ENCODE peak calls at places on chromosome 12, in nine cellular contexts. One of them, this sample, is unnamed.

GRCh38 chr12:80684077-80684495 is 23.3 kb upstream of the MYF6 start:
- DNase-seq in ovary: no peak
- DNase-seq in hepatic stellate cell: no peak
- DNase-seq in stimulated activated CD4-positive, alpha-beta T cell treated with anti-CD3 and anti-CD28 coated beads, Interleukin-15, amount 100 ng/mL, for 24 hours: no peak
- DNase-seq in T-cell: no peak
- DNase-seq in NCI-H2081: peak
- DNase-seq in CD4-positive, alpha-beta memory T cell: no peak
- DNase-seq in NCI-H524: no peak
- DNase-seq in EH: no peak
- DNase-seq in this sample: no peak

GRCh38 chr12:105740970-105741725 is 397.6 kb downstream of the NUAK1 start:
- DNase-seq in ovary: peak
- DNase-seq in hepatic stellate cell: no peak
- DNase-seq in stimulated activated CD4-positive, alpha-beta T cell treated with anti-CD3 and anti-CD28 coated beads, Interleukin-15, amount 100 ng/mL, for 24 hours: no peak
- DNase-seq in T-cell: no peak
- DNase-seq in NCI-H2081: no peak
- DNase-seq in CD4-positive, alpha-beta memory T cell: no peak
- DNase-seq in NCI-H524: peak
- DNase-seq in EH: peak
- DNase-seq in this sample: no peak

GRCh38 chr12:130728158-130729058 is 12.3 kb upstream of the RIMBP2 start:
- DNase-seq in ovary: no peak
- DNase-seq in hepatic stellate cell: no peak
- DNase-seq in stimulated activated CD4-positive, alpha-beta T cell treated with anti-CD3 and anti-CD28 coated beads, Interleukin-15, amount 100 ng/mL, for 24 hours: no peak
- DNase-seq in T-cell: no peak
- DNase-seq in NCI-H2081: no peak
- DNase-seq in CD4-positive, alpha-beta memory T cell: no peak
- DNase-seq in NCI-H524: no peak
- DNase-seq in EH: no peak
- DNase-seq in this sample: no peak

GRCh38 chr12:4250691-4251090 is 22.9 kb upstream of the CCND2 start:
- DNase-seq in ovary: no peak
- DNase-seq in hepatic stellate cell: no peak
- DNase-seq in stimulated activated CD4-positive, alpha-beta T cell treated with anti-CD3 and anti-CD28 coated beads, Interleukin-15, amount 100 ng/mL, for 24 hours: peak
- DNase-seq in T-cell: no peak
- DNase-seq in NCI-H2081: no peak
- DNase-seq in CD4-positive, alpha-beta memory T cell: no peak
- DNase-seq in NCI-H524: no peak
- DNase-seq in EH: no peak
- DNase-seq in this sample: no peak

GRCh38 chr12:8648598-8649205 is 13.9 kb downstream of the MFAP5 start:
- DNase-seq in ovary: no peak
- DNase-seq in hepatic stellate cell: no peak
- DNase-seq in stimulated activated CD4-positive, alpha-beta T cell treated with anti-CD3 and anti-CD28 coated beads, Interleukin-15, amount 100 ng/mL, for 24 hours: peak
- DNase-seq in T-cell: no peak
- DNase-seq in NCI-H2081: no peak
- DNase-seq in CD4-positive, alpha-beta memory T cell: peak
- DNase-seq in NCI-H524: no peak
- DNase-seq in EH: no peak
- DNase-seq in this sample: no peak

GRCh38 chr12:6288235-6288634 is 22.2 kb upstream of the PLEKHG6 start:
- DNase-seq in ovary: no peak
- DNase-seq in hepatic stellate cell: no peak
- DNase-seq in stimulated activated CD4-positive, alpha-beta T cell treated with anti-CD3 and anti-CD28 coated beads, Interleukin-15, amount 100 ng/mL, for 24 hours: no peak
- DNase-seq in T-cell: no peak
- DNase-seq in NCI-H2081: no peak
- DNase-seq in CD4-positive, alpha-beta memory T cell: no peak
- DNase-seq in NCI-H524: no peak
- DNase-seq in EH: peak
- DNase-seq in this sample: no peak

GRCh38 chr12:57247041-57247440 is 3.9 kb downstream of the STAC3 start:
- DNase-seq in ovary: no peak
- DNase-seq in hepatic stellate cell: no peak
- DNase-seq in stimulated activated CD4-positive, alpha-beta T cell treated with anti-CD3 and anti-CD28 coated beads, Interleukin-15, amount 100 ng/mL, for 24 hours: no peak
- DNase-seq in T-cell: no peak
- DNase-seq in NCI-H2081: no peak
- DNase-seq in CD4-positive, alpha-beta memory T cell: no peak
- DNase-seq in NCI-H524: no peak
- DNase-seq in EH: no peak
- DNase-seq in this sample: no peak

GRCh38 chr12:57135939-57136338 is 7.7 kb downstream of the LRP1 start:
- DNase-seq in ovary: peak
- DNase-seq in hepatic stellate cell: no peak
- DNase-seq in stimulated activated CD4-positive, alpha-beta T cell treated with anti-CD3 and anti-CD28 coated beads, Interleukin-15, amount 100 ng/mL, for 24 hours: no peak
- DNase-seq in T-cell: no peak
- DNase-seq in NCI-H2081: no peak
- DNase-seq in CD4-positive, alpha-beta memory T cell: no peak
- DNase-seq in NCI-H524: no peak
- DNase-seq in EH: peak
- DNase-seq in this sample: no peak

GRCh38 chr12:25924535-25925001 is 33.9 kb upstream of the RASSF8 start:
- DNase-seq in ovary: no peak
- DNase-seq in hepatic stellate cell: no peak
- DNase-seq in stimulated activated CD4-positive, alpha-beta T cell treated with anti-CD3 and anti-CD28 coated beads, Interleukin-15, amount 100 ng/mL, for 24 hours: no peak
- DNase-seq in T-cell: no peak
- DNase-seq in NCI-H2081: no peak
- DNase-seq in CD4-positive, alpha-beta memory T cell: no peak
- DNase-seq in NCI-H524: no peak
- DNase-seq in EH: peak
- DNase-seq in this sample: no peak

GRCh38 chr12:63922446-63922845 is 77.9 kb downstream of the SRGAP1 start:
- DNase-seq in ovary: no peak
- DNase-seq in hepatic stellate cell: peak
- DNase-seq in stimulated activated CD4-positive, alpha-beta T cell treated with anti-CD3 and anti-CD28 coated beads, Interleukin-15, amount 100 ng/mL, for 24 hours: no peak
- DNase-seq in T-cell: no peak
- DNase-seq in NCI-H2081: no peak
- DNase-seq in CD4-positive, alpha-beta memory T cell: no peak
- DNase-seq in NCI-H524: no peak
- DNase-seq in EH: peak
- DNase-seq in this sample: peak

GRCh38 chr12:100987552-100988277 is 193.1 kb downstream of the ANO4 start:
- DNase-seq in ovary: peak
- DNase-seq in hepatic stellate cell: no peak
- DNase-seq in stimulated activated CD4-positive, alpha-beta T cell treated with anti-CD3 and anti-CD28 coated beads, Interleukin-15, amount 100 ng/mL, for 24 hours: peak
- DNase-seq in T-cell: no peak
- DNase-seq in NCI-H2081: no peak
- DNase-seq in CD4-positive, alpha-beta memory T cell: no peak
- DNase-seq in NCI-H524: no peak
- DNase-seq in EH: peak
- DNase-seq in this sample: no peak

GRCh38 chr12:47267571-47267970 is 187.8 kb upstream of the AMIGO2 start:
- DNase-seq in ovary: no peak
- DNase-seq in hepatic stellate cell: no peak
- DNase-seq in stimulated activated CD4-positive, alpha-beta T cell treated with anti-CD3 and anti-CD28 coated beads, Interleukin-15, amount 100 ng/mL, for 24 hours: no peak
- DNase-seq in T-cell: no peak
- DNase-seq in NCI-H2081: no peak
- DNase-seq in CD4-positive, alpha-beta memory T cell: no peak
- DNase-seq in NCI-H524: no peak
- DNase-seq in EH: peak
- DNase-seq in this sample: no peak

GRCh38 chr12:12195516-12195915 is 71.3 kb downstream of the LRP6 start:
- DNase-seq in ovary: no peak
- DNase-seq in hepatic stellate cell: no peak
- DNase-seq in stimulated activated CD4-positive, alpha-beta T cell treated with anti-CD3 and anti-CD28 coated beads, Interleukin-15, amount 100 ng/mL, for 24 hours: no peak
- DNase-seq in T-cell: no peak
- DNase-seq in NCI-H2081: no peak
- DNase-seq in CD4-positive, alpha-beta memory T cell: no peak
- DNase-seq in NCI-H524: no peak
- DNase-seq in EH: peak
- DNase-seq in this sample: no peak

GRCh38 chr12:79067977-79068376 is 203.4 kb downstream of the SYT1 start:
- DNase-seq in ovary: no peak
- DNase-seq in hepatic stellate cell: no peak
- DNase-seq in stimulated activated CD4-positive, alpha-beta T cell treated with anti-CD3 and anti-CD28 coated beads, Interleukin-15, amount 100 ng/mL, for 24 hours: no peak
- DNase-seq in T-cell: no peak
- DNase-seq in NCI-H2081: no peak
- DNase-seq in CD4-positive, alpha-beta memory T cell: no peak
- DNase-seq in NCI-H524: no peak
- DNase-seq in EH: no peak
- DNase-seq in this sample: no peak

GRCh38 chr12:112380663-112381420 is 1.4 kb downstream of the HECTD4 start:
- DNase-seq in ovary: no peak
- DNase-seq in hepatic stellate cell: peak
- DNase-seq in stimulated activated CD4-positive, alpha-beta T cell treated with anti-CD3 and anti-CD28 coated beads, Interleukin-15, amount 100 ng/mL, for 24 hours: no peak
- DNase-seq in T-cell: no peak
- DNase-seq in NCI-H2081: no peak
- DNase-seq in CD4-positive, alpha-beta memory T cell: no peak
- DNase-seq in NCI-H524: no peak
- DNase-seq in EH: peak
- DNase-seq in this sample: no peak

GRCh38 chr12:94263905-94264655 is 115.7 kb downstream of the PLXNC1 start:
- DNase-seq in ovary: no peak
- DNase-seq in hepatic stellate cell: no peak
- DNase-seq in stimulated activated CD4-positive, alpha-beta T cell treated with anti-CD3 and anti-CD28 coated beads, Interleukin-15, amount 100 ng/mL, for 24 hours: no peak
- DNase-seq in T-cell: no peak
- DNase-seq in NCI-H2081: no peak
- DNase-seq in CD4-positive, alpha-beta memory T cell: no peak
- DNase-seq in NCI-H524: no peak
- DNase-seq in EH: peak
- DNase-seq in this sample: peak

GRCh38 chr12:6554168-6554989 is 1.5 kb downstream of the IFFO1 start:
- DNase-seq in ovary: peak
- DNase-seq in hepatic stellate cell: peak
- DNase-seq in stimulated activated CD4-positive, alpha-beta T cell treated with anti-CD3 and anti-CD28 coated beads, Interleukin-15, amount 100 ng/mL, for 24 hours: peak
- DNase-seq in T-cell: peak
- DNase-seq in NCI-H2081: peak
- DNase-seq in CD4-positive, alpha-beta memory T cell: peak
- DNase-seq in NCI-H524: peak
- DNase-seq in EH: peak
- DNase-seq in this sample: no peak

GRCh38 chr12:1728824-1729223 is 38.0 kb downstream of the ADIPOR2 start:
- DNase-seq in ovary: no peak
- DNase-seq in hepatic stellate cell: no peak
- DNase-seq in stimulated activated CD4-positive, alpha-beta T cell treated with anti-CD3 and anti-CD28 coated beads, Interleukin-15, amount 100 ng/mL, for 24 hours: no peak
- DNase-seq in T-cell: no peak
- DNase-seq in NCI-H2081: no peak
- DNase-seq in CD4-positive, alpha-beta memory T cell: no peak
- DNase-seq in NCI-H524: no peak
- DNase-seq in EH: no peak
- DNase-seq in this sample: no peak